ENCODE peak calls at places on chromosomes 3 and 15, in eight cellular contexts. Y is BE2C; C is GM03348; W is naive thymus-derived CD8-positive, alpha-beta T cell; V is mesenchymal stem cell; Z is Peyer's patch; U is amniotic stem cell; Q is stimulated activated CD4-positive, alpha-beta T cell treated with anti-CD3 and anti-CD28 coated beads, TNF-alpha, amount 100 ng/mL, for 48 hours. D is an unnamed sample.

GRCh38 chr3:184338538-184338945 is 1.1 kb downstream of the FAM131A start:
- DNase-seq in Y (peak), C (no peak), W (no peak), V (peak), Z (no peak), U (no peak), Q (no peak), D (no peak)

GRCh38 chr15:76286231-76286879 is 24.9 kb downstream of the ETFA start:
- DNase-seq in Y (no peak), C (peak), W (peak), V (peak), Z (no peak), U (no peak), Q (no peak), D (no peak)

GRCh38 chr3:180531303-180532278 is 70.4 kb upstream of the TTC14 start:
- DNase-seq in Y (no peak), C (no peak), W (no peak), V (no peak), Z (no peak), U (no peak), Q (no peak), D (no peak)

GRCh38 chr15:75177360-75178071 is 24.2 kb upstream of the C15orf39 start:
- DNase-seq in Y (no peak), C (no peak), W (no peak), V (peak), Z (no peak), U (no peak), Q (no peak), D (peak)

GRCh38 chr15:67897646-67898045 is 57.8 kb upstream of the RNU6-1 start:
- DNase-seq in Y (no peak), C (no peak), W (no peak), V (peak), Z (no peak), U (no peak), Q (no peak), D (peak)

GRCh38 chr15:78360426-78360825 is 20.3 kb downstream of the CRABP1 start:
- DNase-seq in Y (peak), C (no peak), W (no peak), V (no peak), Z (no peak), U (no peak), Q (no peak), D (no peak)

GRCh38 chr15:60901647-60902046 is 327.5 kb downstream of the RORA start:
- DNase-seq in Y (no peak), C (no peak), W (no peak), V (no peak), Z (no peak), U (no peak), Q (no peak), D (no peak)

GRCh38 chr3:120673116-120673515 is 8.9 kb downstream of the HGD start:
- DNase-seq in Y (no peak), C (no peak), W (no peak), V (no peak), Z (no peak), U (no peak), Q (no peak), D (no peak)

GRCh38 chr15:75542386-75542797 is 36.7 kb downstream of the PTPN9 start:
- DNase-seq in Y (no peak), C (no peak), W (no peak), V (peak), Z (no peak), U (no peak), Q (no peak), D (no peak)

GRCh38 chr3:177478170-177478859 is 281.0 kb upstream of the TBL1XR1 start:
- DNase-seq in Y (no peak), C (peak), W (no peak), V (peak), Z (no peak), U (peak), Q (no peak), D (peak)

GRCh38 chr3:25711090-25711489 is 46.4 kb upstream of the TOP2B start:
- DNase-seq in Y (no peak), C (no peak), W (no peak), V (no peak), Z (no peak), U (no peak), Q (no peak), D (no peak)

GRCh38 chr15:61275901-61276300 is 46.8 kb upstream of the RORA start:
- DNase-seq in Y (peak), C (no peak), W (no peak), V (no peak), Z (no peak), U (no peak), Q (no peak), D (no peak)

GRCh38 chr3:131036200-131036816 is 9.6 kb downstream of the NEK11 start:
- DNase-seq in Y (no peak), C (peak), W (no peak), V (peak), Z (no peak), U (peak), Q (no peak), D (peak)

GRCh38 chr3:184320099-184320445 is 5.7 kb downstream of the EIF4G1 start:
- DNase-seq in Y (peak), C (peak), W (no peak), V (peak), Z (peak), U (peak), Q (no peak), D (peak)

GRCh38 chr3:134753999-134754742 is 40.9 kb upstream of the EPHB1 start:
- DNase-seq in Y (no peak), C (peak), W (no peak), V (no peak), Z (no peak), U (no peak), Q (no peak), D (no peak)

GRCh38 chr15:93312891-93313486 is 224.0 kb upstream of the RGMA start:
- DNase-seq in Y (no peak), C (no peak), W (no peak), V (no peak), Z (no peak), U (no peak), Q (no peak), D (no peak)

GRCh38 chr15:48084759-48085420 is 35.9 kb upstream of the SLC24A5 start:
- DNase-seq in Y (peak), C (no peak), W (no peak), V (peak), Z (no peak), U (no peak), Q (no peak), D (peak)

GRCh38 chr15:59350421-59350732 is 22.3 kb downstream of the MYO1E start:
- DNase-seq in Y (no peak), C (no peak), W (no peak), V (no peak), Z (no peak), U (no peak), Q (no peak), D (no peak)

GRCh38 chr3:107450254-107450653 is 72.5 kb upstream of the BBX start:
- DNase-seq in Y (no peak), C (no peak), W (no peak), V (peak), Z (no peak), U (no peak), Q (no peak), D (peak)

GRCh38 chr3:102830415-102830814 is 395.6 kb downstream of the ZPLD1 start:
- DNase-seq in Y (no peak), C (no peak), W (no peak), V (no peak), Z (no peak), U (no peak), Q (no peak), D (no peak)